ENCODE peak calls at places on chromosomes 3 and 15, in eight cellular contexts. W is CD4-positive, CD25-positive, alpha-beta regulatory T cell; R is A549; D is sigmoid colon; T is tibial artery; O is spleen; X is heart right ventricle; M is DND-41. H is an unnamed sample. For H3K4me1, the result is how much of the 10 kb centered on the place peaks cover.

GRCh38 chr15:26974120-26974780 is 3.3 kb downstream of the GABRG3 start:
- DNase-seq in W (no peak), R (peak), D (no peak), T (no peak), O (no peak), X (no peak), M (no peak), H (no peak)

GRCh38 chr15:98174286-98174685 is 213.8 kb downstream of the ARRDC4 start:
- DNase-seq in W (no peak), R (peak), D (no peak), T (no peak), O (no peak), X (no peak), M (peak), H (no peak)

GRCh38 chr3:58388550-58389061 is 45.0 kb downstream of the PDHB start:
- DNase-seq in W (no peak), R (no peak), D (no peak), T (no peak), O (no peak), X (no peak), M (no peak), H (no peak)

GRCh38 chr3:13116426-13116825 is 43.2 kb upstream of the IQSEC1 start:
- DNase-seq in W (no peak), R (no peak), D (no peak), T (no peak), O (no peak), X (no peak), M (no peak), H (no peak)

GRCh38 chr15:79290642-79291275 is 8.2 kb downstream of the ANKRD34C start:
- DNase-seq in W (peak), R (no peak), D (no peak), T (no peak), O (no peak), X (no peak), M (no peak), H (no peak)

GRCh38 chr15:96977886-96978285 is 647.4 kb downstream of the NR2F2 start:
- DNase-seq in W (no peak), R (no peak), D (no peak), T (no peak), O (no peak), X (no peak), M (no peak), H (no peak)

GRCh38 chr3:59017617-59017984 is 32.2 kb downstream of the CFAP20DC start:
- DNase-seq in W (no peak), R (no peak), D (no peak), T (no peak), O (no peak), X (no peak), M (no peak), H (peak)

GRCh38 chr3:45145681-45146614 is at the start of gene CDCP1:
- DNase-seq in W (no peak), R (no peak), D (no peak), T (no peak), O (no peak), X (no peak), M (no peak), H (peak)

GRCh38 chr3:21705769-21706168 is 45.2 kb downstream of the ZNF385D start:
- DNase-seq in W (no peak), R (no peak), D (no peak), T (peak), O (no peak), X (peak), M (no peak), H (no peak)

GRCh38 chr15:39191871-39192281 is 389.0 kb upstream of the THBS1 start:
- DNase-seq in W (no peak), R (peak), D (no peak), T (no peak), O (no peak), X (no peak), M (no peak), H (no peak)

GRCh38 chr3:46479021-46479420 is 14.3 kb upstream of the LTF start:
- DNase-seq in W (no peak), R (no peak), D (no peak), T (no peak), O (no peak), X (no peak), M (no peak), H (no peak)

GRCh38 chr3:42387802-42388651 is 22.4 kb downstream of the LYZL4 start:
- DNase-seq in W (peak), R (no peak), D (no peak), T (no peak), O (no peak), X (no peak), M (no peak), H (no peak)

GRCh38 chr3:50372349-50372748 is 13.0 kb upstream of the TMEM115 start:
- DNase-seq in W (no peak), R (no peak), D (no peak), T (no peak), O (no peak), X (no peak), M (peak), H (no peak)
- H3K4me1 ChIP-seq in W (under half), R (under half), D (under half), T (under half), O (under half), X (under half), M (under half), H (under half)

GRCh38 chr3:122961146-122961545 is 66.4 kb downstream of the SEMA5B start:
- DNase-seq in W (no peak), R (no peak), D (no peak), T (no peak), O (no peak), X (no peak), M (no peak), H (no peak)

GRCh38 chr3:122960652-122961051 is 66.9 kb downstream of the SEMA5B start:
- DNase-seq in W (no peak), R (no peak), D (no peak), T (no peak), O (no peak), X (no peak), M (no peak), H (no peak)

GRCh38 chr3:122957707-122958210 is 69.8 kb downstream of the SEMA5B start:
- DNase-seq in W (no peak), R (no peak), D (no peak), T (no peak), O (no peak), X (peak), M (no peak), H (peak)

GRCh38 chr3:122958290-122958689 is 69.3 kb downstream of the SEMA5B start:
- DNase-seq in W (no peak), R (no peak), D (no peak), T (no peak), O (no peak), X (no peak), M (no peak), H (no peak)

DNA sequence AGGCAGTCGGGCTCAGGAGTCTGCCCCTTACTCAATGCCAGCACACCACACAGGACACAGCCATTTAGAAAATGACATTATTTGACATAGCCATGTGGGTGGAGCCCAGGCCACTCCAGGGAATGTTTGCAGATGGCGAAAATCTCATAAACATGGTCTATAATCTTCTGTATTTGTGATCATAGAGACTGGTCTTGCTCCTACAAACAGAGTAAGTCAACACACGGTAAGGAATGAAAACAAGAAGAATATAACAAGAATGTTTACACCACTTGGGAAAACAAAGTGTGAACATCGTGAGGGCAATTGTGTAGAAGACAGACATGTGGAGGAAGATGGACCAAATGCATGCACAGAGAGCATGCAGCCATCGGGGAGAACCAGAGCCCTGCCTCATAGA is 68.2 kb downstream of the SEMA5B start:
- DNase-seq in W (no peak), R (no peak), D (no peak), T (no peak), O (no peak), X (no peak), M (no peak), H (no peak)
- H3K4me1 ChIP-seq in W (under half), R (under half), D (under half), T (under half), O (under half), X (half or more), M (under half), H (under half)

GRCh38 chr15:72890043-72890442 is 106.5 kb upstream of the ADPGK start:
- DNase-seq in W (no peak), R (no peak), D (no peak), T (no peak), O (no peak), X (no peak), M (no peak), H (no peak)
- H3K4me1 ChIP-seq in W (under half), R (under half), D (under half), T (under half), O (under half), X (under half), M (under half), H (under half)

GRCh38 chr3:169173636-169174035 is 489.9 kb downstream of the MECOM start:
- DNase-seq in W (no peak), R (no peak), D (no peak), T (no peak), O (no peak), X (no peak), M (no peak), H (no peak)

GRCh38 chr3:169171739-169172138 is 491.8 kb downstream of the MECOM start:
- DNase-seq in W (no peak), R (no peak), D (no peak), T (no peak), O (no peak), X (no peak), M (no peak), H (no peak)

GRCh38 chr3:169172535-169172934 is 491.0 kb downstream of the MECOM start:
- DNase-seq in W (no peak), R (no peak), D (no peak), T (no peak), O (no peak), X (no peak), M (no peak), H (no peak)

GRCh38 chr3:169170456-169170855 is 493.1 kb downstream of the MECOM start:
- DNase-seq in W (no peak), R (no peak), D (no peak), T (no peak), O (no peak), X (no peak), M (no peak), H (no peak)

GRCh38 chr3:169173231-169173630 is 490.3 kb downstream of the MECOM start:
- DNase-seq in W (no peak), R (no peak), D (no peak), T (no peak), O (no peak), X (no peak), M (no peak), H (no peak)
- H3K4me1 ChIP-seq in W (under half), R (under half), D (under half), T (under half), O (under half), X (under half), M (under half), H (under half)

GRCh38 chr3:30664449-30664848 is 58.0 kb downstream of the TGFBR2 start:
- DNase-seq in W (no peak), R (no peak), D (no peak), T (no peak), O (no peak), X (no peak), M (peak), H (no peak)
- H3K4me1 ChIP-seq in W (half or more), R (half or more), D (under half), T (half or more), O (half or more), X (half or more), M (half or more), H (under half)

GRCh38 chr15:20652914-20653313 is 111.3 kb upstream of the GOLGA6L6 start:
- DNase-seq in W (no peak), R (no peak), D (no peak), T (no peak), O (no peak), X (no peak), M (no peak), H (no peak)
- H3K4me1 ChIP-seq in W (under half), R (under half), D (under half), T (under half), O (under half), X (under half), M (under half), H (under half)

H was measured in kidney.